ENCODE peak calls at places on chromosomes 13 and 19, in four cellular contexts. A, D, S and Q are unnamed samples.

GRCh38 chr19:3229888-3230496 is 5.5 kb downstream of the CELF5 start:
- DNase-seq in A (no peak), D (no peak), S (no peak), Q (no peak)

GRCh38 chr13:45737571-45738002 is 35.5 kb downstream of the CBY2 start:
- DNase-seq in A (no peak), D (no peak), S (no peak), Q (no peak)

GRCh38 chr13:46535822-46536221 is 17.1 kb upstream of the LRCH1 start:
- DNase-seq in A (peak; percentile 64), D (peak; percentile 21), S (no peak), Q (no peak)

GRCh38 chr13:21557995-21558394 is 46.0 kb downstream of the MICU2 start:
- DNase-seq in A (no peak), D (peak; percentile 53), S (peak; percentile 59), Q (no peak)

GRCh38 chr13:78040431-78040830 is 121.8 kb upstream of the EDNRB start:
- DNase-seq in A (no peak), D (no peak), S (no peak), Q (no peak)

GRCh38 chr13:113422790-113423189 is 30.5 kb downstream of the ADPRHL1 start:
- DNase-seq in A (no peak), D (no peak), S (no peak), Q (no peak)

GRCh38 chr19:1240925-1241324 is 626 bp upstream of the ATP5F1D start:
- DNase-seq in A (no peak), D (no peak), S (no peak), Q (no peak)

GRCh38 chr19:6350688-6351087 is 10.6 kb upstream of the CLPP start:
- DNase-seq in A (no peak), D (no peak), S (no peak), Q (no peak)

GRCh38 chr13:89923052-89923451 is 1424.4 kb upstream of the MIR17HG start:
- DNase-seq in A (peak; percentile 0), D (no peak), S (no peak), Q (no peak)

GRCh38 chr19:2014731-2015610 is 543 bp downstream of the BTBD2 start:
- DNase-seq in A (no peak), D (peak; percentile 67), S (peak; percentile 85), Q (no peak)

GRCh38 chr13:75876371-75877050 is 240.4 kb downstream of the LMO7 start:
- DNase-seq in A (peak; percentile 82), D (peak; percentile 77), S (peak; percentile 71), Q (peak; percentile 35)

GRCh38 chr13:30376426-30377311 is 45.6 kb upstream of the UBE2L5 start:
- DNase-seq in A (no peak), D (no peak), S (no peak), Q (no peak)

GRCh38 chr13:106284358-106284757 is 251.1 kb downstream of the EFNB2 start:
- DNase-seq in A (peak; percentile 5), D (no peak), S (no peak), Q (no peak)

GRCh38 chr13:70604448-70604847 is 496.2 kb upstream of the KLHL1 start:
- DNase-seq in A (no peak), D (no peak), S (no peak), Q (no peak)

GRCh38 chr19:38015216-38015615 is 108.2 kb downstream of the SIPA1L3 start:
- DNase-seq in A (no peak), D (no peak), S (no peak), Q (no peak)

GRCh38 chr13:23339225-23339624 is 94.3 kb downstream of the SACS start:
- DNase-seq in A (no peak), D (no peak), S (no peak), Q (no peak)

GRCh38 chr13:26914148-26914547 is 153.6 kb upstream of the GPR12 start:
- DNase-seq in A (no peak), D (no peak), S (no peak), Q (no peak)

GRCh38 chr19:13762635-13763235 is 1.6 kb upstream of the MRI1 start:
- DNase-seq in A (no peak), D (no peak), S (no peak), Q (no peak)

GRCh38 chr19:56577719-56578602 is 10.7 kb downstream of the ZNF470 start:
- DNase-seq in A (no peak), D (no peak), S (no peak), Q (no peak)

GRCh38 chr13:73765651-73766384 is 368.4 kb downstream of the KLF12 start:
- DNase-seq in A (peak; percentile 74), D (peak; percentile 20), S (peak; percentile 91), Q (peak; percentile 79)

GRCh38 chr19:15241259-15241658 is 9.0 kb upstream of the EPHX3 start:
- DNase-seq in A (no peak), D (peak; percentile 43), S (no peak), Q (no peak)

GRCh38 chr13:114049026-114049425 is 75.2 kb upstream of the C13orf46 start:
- DNase-seq in A (no peak), D (no peak), S (no peak), Q (no peak)

GRCh38 chr13:36966404-36966803 is 32.7 kb downstream of the ALG5 start:
- DNase-seq in A (no peak), D (no peak), S (no peak), Q (no peak)

GRCh38 chr13:25231537-25231936 is 55.8 kb downstream of the MTMR6 start:
- DNase-seq in A (no peak), D (no peak), S (no peak), Q (no peak)

GRCh38 chr13:29924482-29924884 is 74.1 kb upstream of the UBL3 start:
- DNase-seq in A (peak; percentile 34), D (peak; percentile 89), S (no peak), Q (peak; percentile 80)

GRCh38 chr13:26377038-26377437 is 123.1 kb downstream of the CDK8 start:
- DNase-seq in A (no peak), D (peak; percentile 56), S (peak; percentile 69), Q (no peak)

GRCh38 chr19:39200818-39201145 is 3.3 kb downstream of the SYCN start:
- DNase-seq in A (no peak), D (no peak), S (no peak), Q (no peak)

GRCh38 chr19:39890755-39891551 is 43.5 kb downstream of the FCGBP start:
- DNase-seq in A (no peak), D (no peak), S (no peak), Q (no peak)

GRCh38 chr13:60267498-60268202 is 103.9 kb upstream of the DIAPH3 start:
- DNase-seq in A (no peak), D (peak; percentile 6), S (peak; percentile 40), Q (peak; percentile 6)

GRCh38 chr13:111347438-111347837 is 27.0 kb downstream of the TEX29 start:
- DNase-seq in A (no peak), D (peak; percentile 41), S (no peak), Q (no peak)

GRCh38 chr19:16361926-16362325 is 37.3 kb downstream of the KLF2 start:
- DNase-seq in A (no peak), D (no peak), S (no peak), Q (no peak)

GRCh38 chr19:31000913-31001312 is 348.3 kb downstream of the TSHZ3 start:
- DNase-seq in A (no peak), D (no peak), S (no peak), Q (no peak)
- TF ChIP-seq EZH2 in A (no peak), D (no peak), S (no peak), Q (no peak)

DNA sequence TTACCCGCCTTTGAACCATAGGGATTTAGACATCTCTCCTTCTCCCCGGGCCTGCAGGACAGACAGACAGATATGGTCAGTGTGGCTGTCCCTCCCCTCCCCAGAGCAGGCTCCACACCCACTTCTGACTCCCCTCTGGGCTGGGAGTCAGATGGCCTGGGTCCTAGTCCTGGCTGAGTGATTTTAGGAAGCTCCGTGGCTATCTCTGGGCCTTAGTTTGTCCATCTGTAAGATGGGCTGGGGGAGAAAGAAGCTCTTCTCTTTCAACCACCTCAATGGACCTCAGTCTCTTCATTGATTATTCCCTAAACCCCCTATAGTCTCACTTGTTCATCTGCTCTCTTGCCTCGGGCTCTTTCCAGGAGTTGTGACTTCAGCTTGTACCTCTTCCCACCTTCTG is 35.5 kb downstream of the UNC13A start:
- DNase-seq in A (no peak), D (no peak), S (no peak), Q (no peak)
- H3K9ac ChIP-seq in A (no peak overlapping the region), D (no peak overlapping the region), S (no peak overlapping the region), Q (no peak overlapping the region)

GRCh38 chr13:97539651-97540230 is 105.8 kb downstream of the RAP2A start:
- DNase-seq in A (peak; percentile 64), D (peak; percentile 43), S (no peak), Q (peak; percentile 55)

GRCh38 chr13:97538193-97538592 is 104.2 kb downstream of the RAP2A start:
- DNase-seq in A (no peak), D (no peak), S (no peak), Q (no peak)

GRCh38 chr13:97542102-97542501 is 108.1 kb downstream of the RAP2A start:
- DNase-seq in A (peak; percentile 12), D (no peak), S (no peak), Q (no peak)

GRCh38 chr13:97544041-97544765 is 110.2 kb downstream of the RAP2A start:
- DNase-seq in A (peak; percentile 89), D (no peak), S (no peak), Q (peak; percentile 9)

DNA sequence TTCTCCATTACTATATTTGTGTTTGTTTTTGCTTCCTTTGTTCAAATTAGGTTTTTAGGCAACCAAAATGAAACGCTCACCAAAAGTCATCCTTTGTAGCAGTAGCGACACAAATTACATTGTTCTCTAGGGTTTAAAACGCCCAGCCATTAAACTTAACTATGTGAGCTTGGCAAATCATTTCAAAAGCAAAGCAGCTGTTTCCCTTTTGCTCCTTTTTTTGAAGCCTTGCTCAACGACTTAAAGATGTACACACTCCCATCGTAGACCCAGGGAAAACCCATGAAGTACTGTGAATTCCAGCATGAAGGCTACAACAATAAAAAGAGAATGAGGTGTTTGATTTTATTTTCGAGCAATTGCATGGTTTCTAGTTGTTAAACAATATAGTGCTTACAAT is 106.7 kb downstream of the RAP2A start:
- DNase-seq in A (peak; percentile 75), D (no peak), S (no peak), Q (no peak)
- H3K4me2 ChIP-seq in A (no peak overlapping the region), D (no peak overlapping the region), S (no peak overlapping the region), Q (no peak overlapping the region)

GRCh38 chr13:110307697-110308376 is 753 bp downstream of the COL4A2 start:
- DNase-seq in A (peak; percentile 59), D (peak; percentile 70), S (peak; percentile 59), Q (peak; percentile 56)

GRCh38 chr13:110308377-110309158 is 1.5 kb downstream of the COL4A2 start:
- DNase-seq in A (peak; percentile 61), D (peak; percentile 73), S (peak; percentile 84), Q (peak; percentile 59)

GRCh38 chr13:110306340-110306959 is 507 bp downstream of the COL4A1 start:
- DNase-seq in A (peak; percentile 68), D (peak; percentile 57), S (peak; percentile 69), Q (no peak)

GRCh38 chr13:110305949-110306339 is 1.0 kb downstream of the COL4A1 start:
- DNase-seq in A (peak; percentile 43), D (peak; percentile 42), S (no peak), Q (no peak)

DNA sequence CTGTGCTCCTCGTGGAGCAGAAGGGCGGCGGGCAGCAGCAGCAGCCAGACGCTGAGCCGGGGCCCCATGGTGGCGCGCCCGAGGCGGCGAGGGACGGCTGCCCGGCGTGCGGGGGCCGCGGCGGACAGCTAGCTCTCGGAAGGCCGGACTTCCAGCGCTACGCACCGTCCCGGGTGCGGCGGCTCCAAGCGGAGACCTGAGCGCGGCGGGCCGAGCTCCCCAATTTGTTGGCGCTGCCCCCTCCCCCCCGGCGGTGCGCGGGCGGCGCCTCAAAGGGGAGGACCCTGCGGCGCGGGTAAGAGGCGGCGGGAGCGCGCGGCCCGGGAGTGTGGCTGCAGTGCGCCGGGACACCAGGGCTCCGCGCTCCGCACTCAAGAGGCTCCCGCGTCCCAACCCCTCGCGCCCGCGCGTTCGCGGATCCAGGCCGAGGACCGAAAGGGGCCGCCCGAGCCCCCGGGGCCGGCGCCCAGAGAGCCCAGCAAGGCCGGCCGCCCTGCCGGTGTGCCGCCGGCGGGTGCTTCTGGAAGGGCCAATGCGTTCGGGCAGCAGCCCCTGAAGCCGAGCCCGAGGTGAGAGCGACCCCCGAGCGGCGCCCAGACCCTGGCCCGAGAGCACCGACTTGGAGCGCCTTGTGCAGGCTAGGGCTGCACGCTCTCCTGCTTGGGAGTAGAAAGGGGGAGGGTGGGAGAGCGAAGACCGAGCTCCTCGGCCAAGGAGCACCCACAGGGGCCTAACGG is at the start of the genes COL4A1 and COL4A2:
- DNase-seq in A (peak; percentile 71), D (peak; percentile 79), S (peak; percentile 91), Q (peak; percentile 66)
- TF ChIP-seq EZH2 in A (no peak), D (no peak), S (peak; percentile 54), Q (no peak)